ENCODE peak calls at places on chromosome 14, in seven cellular contexts. W is SK-N-SH, T is HCT116, K is GM12878, R is K562, E is HepG2, N is H1. P is an unnamed sample.

GRCh38 chr14:30621954-30622830 is at the start of gene SCFD1:
- DNase-seq in W (peak; percentile 89), T (peak; percentile 65), K (peak; percentile 69), R (peak; percentile 83), E (peak; percentile 97), N (peak; percentile 94), P (peak; percentile 66)

GRCh38 chr14:42224053-42224888 is 617.6 kb downstream of the LRFN5 start:
- DNase-seq in W (peak; percentile 11), T (peak; percentile 37), K (peak; percentile 5), R (peak; percentile 12), E (peak; percentile 60), N (peak; percentile 86), P (peak; percentile 16)

GRCh38 chr14:44778562-44778961 is 183.2 kb downstream of the KLHL28 start:
- DNase-seq in W (no peak), T (no peak), K (no peak), R (no peak), E (no peak), N (no peak), P (no peak)

GRCh38 chr14:78448483-78449094 is 278.4 kb downstream of the NRXN3 start:
- DNase-seq in W (peak; percentile 61), T (peak; percentile 15), K (peak; percentile 45), R (peak; percentile 68), E (peak; percentile 15), N (peak; percentile 93), P (peak; percentile 57)

GRCh38 chr14:93980464-93981201 is 4.3 kb upstream of the ASB2 start:
- DNase-seq in W (no peak), T (no peak), K (no peak), R (no peak), E (no peak), N (no peak), P (no peak)

GRCh38 chr14:41549821-41550597 is 56.7 kb upstream of the LRFN5 start:
- DNase-seq in W (no peak), T (no peak), K (no peak), R (no peak), E (no peak), N (no peak), P (no peak)

GRCh38 chr14:60225268-60225667 is 23.8 kb upstream of the PPM1A start:
- DNase-seq in W (no peak), T (no peak), K (no peak), R (no peak), E (no peak), N (no peak), P (no peak)

GRCh38 chr14:29937116-29937515 is 9.5 kb upstream of the PRKD1 start:
- DNase-seq in W (no peak), T (no peak), K (no peak), R (no peak), E (no peak), N (no peak), P (no peak)

GRCh38 chr14:20632448-20632830 is 9.1 kb downstream of the OR6S1 start:
- DNase-seq in W (no peak), T (no peak), K (no peak), R (no peak), E (no peak), N (no peak), P (no peak)

GRCh38 chr14:93085916-93086315 is 29.8 kb downstream of the ITPK1 start:
- DNase-seq in W (no peak), T (no peak), K (no peak), R (no peak), E (no peak), N (no peak), P (peak; percentile 60)

GRCh38 chr14:69090187-69090789 is 62.6 kb downstream of the DCAF5 start:
- DNase-seq in W (peak; percentile 32), T (peak; percentile 45), K (no peak), R (peak; percentile 19), E (peak; percentile 33), N (no peak), P (peak; percentile 82)

GRCh38 chr14:58292192-58292591 is 6.2 kb upstream of the ARID4A start:
- DNase-seq in W (no peak), T (no peak), K (no peak), R (no peak), E (no peak), N (no peak), P (no peak)

GRCh38 chr14:71143391-71144290 is 236.4 kb downstream of the PCNX1 start:
- DNase-seq in W (no peak), T (no peak), K (no peak), R (peak; percentile 19), E (peak; percentile 85), N (no peak), P (no peak)

GRCh38 chr14:94112513-94113060 is 2.1 kb downstream of the IFI27 start:
- DNase-seq in W (no peak), T (no peak), K (no peak), R (no peak), E (no peak), N (no peak), P (no peak)

GRCh38 chr14:93715279-93715927 is 72.9 kb downstream of the PRIMA1 start:
- DNase-seq in W (peak; percentile 58), T (no peak), K (no peak), R (no peak), E (no peak), N (peak; percentile 38), P (no peak)

GRCh38 chr14:77746064-77746463 is 14.9 kb downstream of the SNW1 start:
- DNase-seq in W (no peak), T (no peak), K (no peak), R (no peak), E (no peak), N (no peak), P (peak; percentile 60)

DNA sequence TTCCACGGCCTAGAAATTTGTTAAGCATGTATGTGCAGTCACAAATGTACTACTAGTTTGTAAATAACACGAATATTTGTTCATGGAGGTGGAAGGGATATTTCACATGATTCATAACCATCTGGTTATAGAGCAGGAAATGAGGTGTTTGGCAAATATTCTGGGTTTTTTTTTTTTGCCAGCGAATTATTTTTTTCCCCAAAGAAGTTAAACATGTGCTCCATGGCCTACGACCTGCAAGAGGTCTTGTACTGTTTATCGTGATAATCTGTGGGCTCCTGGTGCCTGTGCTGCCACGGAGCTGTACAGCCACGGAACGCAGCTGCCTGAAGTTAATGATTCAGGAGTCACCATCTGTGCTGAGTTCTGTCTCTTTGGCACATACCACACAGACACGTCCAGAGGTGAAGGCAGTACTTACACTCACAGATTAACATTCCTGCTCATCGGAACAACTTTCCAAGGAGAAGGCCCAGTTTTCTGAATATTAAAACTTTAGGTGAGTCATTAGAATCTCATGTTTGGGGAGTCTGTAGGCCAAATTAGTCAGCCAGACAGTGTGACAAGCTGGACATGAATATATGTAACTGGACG is 156.3 kb downstream of the TMX1 start:
- DNase-seq in W (no peak), T (no peak), K (no peak), R (no peak), E (no peak), N (no peak), P (no peak)
- TF ChIP-seq JUND in W (peak; percentile 91), T (no peak), K (no peak), R (no peak), E (no peak), N (no peak), P (no peak)

DNA sequence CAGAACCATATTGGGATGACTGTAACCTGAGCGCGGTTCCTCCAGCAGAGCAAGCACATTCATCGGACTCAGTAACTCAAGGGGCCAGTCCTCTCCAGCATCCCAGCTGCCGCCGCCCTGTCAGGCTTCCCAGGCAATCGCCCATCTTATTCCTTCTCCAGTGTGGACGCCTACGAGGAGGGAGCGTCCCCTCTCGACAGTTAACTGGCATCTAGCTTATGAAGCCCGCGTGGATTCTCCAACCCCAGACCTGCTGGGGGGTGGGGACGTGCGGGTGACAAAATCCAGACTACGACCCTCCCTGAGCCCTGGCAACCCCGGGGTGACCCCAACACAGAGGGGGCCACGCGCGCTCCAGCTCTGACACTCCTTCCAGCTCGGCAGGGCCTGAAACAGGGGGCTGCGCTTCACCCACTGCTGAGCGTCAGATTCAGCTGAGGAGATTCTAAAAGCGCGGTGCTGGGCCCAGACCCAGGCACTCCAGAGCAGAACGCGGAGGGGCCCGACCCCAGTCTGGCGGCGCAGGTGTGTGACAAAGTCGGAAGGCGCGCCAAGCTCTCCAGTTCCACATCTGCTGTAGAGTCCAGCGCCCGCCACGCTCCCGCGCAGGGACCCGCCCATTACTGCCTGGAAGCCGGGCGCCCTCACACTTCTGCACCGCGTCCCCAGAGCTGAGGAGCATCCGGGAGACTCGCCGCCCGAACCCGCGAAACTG is 43.9 kb upstream of the ESR2 start:
- DNase-seq in W (peak; percentile 66), T (no peak), K (no peak), R (peak; percentile 20), E (peak; percentile 47), N (peak; percentile 88), P (peak; percentile 76)
- TF ChIP-seq JUND in W (no peak), T (no peak), K (no peak), R (no peak), E (no peak), N (no peak), P (no peak)

DNA sequence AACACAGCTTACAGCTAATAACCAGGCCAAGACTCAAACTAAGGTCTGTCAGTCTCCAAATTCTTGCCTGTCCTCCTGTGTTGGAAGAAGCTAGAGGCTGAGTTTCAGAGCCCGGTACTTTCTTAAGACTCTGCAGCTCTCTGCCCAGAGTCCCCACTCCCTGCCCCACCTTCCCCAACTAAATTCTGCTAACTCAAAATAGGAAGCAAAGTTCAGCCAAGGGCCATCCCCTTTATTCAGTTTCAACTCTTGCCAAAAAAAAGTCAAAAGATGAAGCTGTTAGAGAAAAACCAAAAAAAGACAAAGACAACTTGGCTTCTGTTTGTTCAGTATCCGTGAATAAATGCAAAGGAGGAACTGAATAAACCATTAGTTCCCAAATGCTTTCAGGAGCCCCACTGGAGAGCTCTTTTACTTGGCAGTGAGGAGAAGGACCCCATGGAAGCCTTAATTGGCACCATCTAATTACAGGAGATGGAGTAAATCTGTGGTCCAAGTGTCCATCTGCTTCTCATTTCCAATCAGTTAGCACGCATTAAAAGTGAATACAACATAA is 155.4 kb upstream of the GZMB start:
- DNase-seq in W (no peak), T (no peak), K (no peak), R (no peak), E (no peak), N (no peak), P (no peak)
- TF ChIP-seq JUND in W (no peak), T (no peak), K (no peak), R (no peak), E (no peak), N (no peak), P (no peak)

GRCh38 chr14:50000215-50001145 is 107.6 kb downstream of the ARF6 start:
- DNase-seq in W (peak; percentile 58), T (peak; percentile 71), K (no peak), R (no peak), E (peak; percentile 36), N (peak; percentile 55), P (peak; percentile 46)
- TF ChIP-seq JUND in W (peak; percentile 70), T (no peak), K (no peak), R (no peak), E (no peak), N (no peak), P (no peak)

GRCh38 chr14:89870335-89870734 is 84.2 kb downstream of the EFCAB11 start:
- DNase-seq in W (no peak), T (no peak), K (no peak), R (no peak), E (no peak), N (no peak), P (no peak)
- TF ChIP-seq JUND in W (no peak), T (no peak), K (no peak), R (no peak), E (no peak), N (no peak), P (no peak)